ENCODE peak calls at places on chromosome 9, in four cellular contexts. Y, D, T and L are unnamed samples.

GRCh38 chr9:91119679-91120078 is 242.0 kb downstream of the AUH start:
- DNase-seq in Y (no peak), D (no peak), T (no peak), L (no peak)

GRCh38 chr9:89428901-89429890 is 68.7 kb downstream of the SEMA4D start:
- DNase-seq in Y (no peak), D (peak), T (no peak), L (no peak)

GRCh38 chr9:85521331-85522197 is 220.2 kb downstream of the AGTPBP1 start:
- DNase-seq in Y (no peak), D (no peak), T (no peak), L (no peak)

GRCh38 chr9:129656795-129657390 is 8.6 kb upstream of the PRRX2 start:
- DNase-seq in Y (peak), D (no peak), T (no peak), L (no peak)

GRCh38 chr9:68905129-68905528 is 108.8 kb downstream of the PRKACG start:
- DNase-seq in Y (no peak), D (no peak), T (no peak), L (no peak)

GRCh38 chr9:114238919-114239879 is 83.7 kb upstream of the ORM1 start:
- DNase-seq in Y (peak), D (peak), T (no peak), L (peak)

GRCh38 chr9:121685146-121685794 is 33.8 kb downstream of the DAB2IP start:
- DNase-seq in Y (no peak), D (no peak), T (no peak), L (no peak)

GRCh38 chr9:131080589-131080988 is 15.7 kb upstream of the AIF1L start:
- DNase-seq in Y (no peak), D (peak), T (no peak), L (no peak)

GRCh38 chr9:97475079-97475478 is 26.4 kb upstream of the TMOD1 start:
- DNase-seq in Y (no peak), D (no peak), T (no peak), L (no peak)

GRCh38 chr9:78695521-78695920 is 398.6 kb downstream of the PSAT1 start:
- DNase-seq in Y (no peak), D (no peak), T (no peak), L (no peak)

GRCh38 chr9:5437254-5438216 is at the start of gene PLGRKT:
- DNase-seq in Y (peak), D (peak), T (peak), L (peak)

GRCh38 chr9:88927510-88927909 is 63.8 kb upstream of the S1PR3 start:
- DNase-seq in Y (no peak), D (no peak), T (no peak), L (no peak)

GRCh38 chr9:26524225-26524624 is 368.4 kb downstream of the CAAP1 start:
- DNase-seq in Y (no peak), D (no peak), T (no peak), L (no peak)

GRCh38 chr9:115127191-115127817 is 9.3 kb upstream of the TNC start:
- DNase-seq in Y (no peak), D (no peak), T (no peak), L (no peak)

GRCh38 chr9:84121991-84122523 is 141.5 kb downstream of the RMI1 start:
- DNase-seq in Y (no peak), D (no peak), T (no peak), L (peak)

GRCh38 chr9:2613730-2614271 is 7.8 kb upstream of the VLDLR start:
- DNase-seq in Y (no peak), D (no peak), T (no peak), L (no peak)

GRCh38 chr9:37760416-37761165 is 7.0 kb downstream of the TRMT10B start:
- DNase-seq in Y (peak), D (no peak), T (no peak), L (no peak)

GRCh38 chr9:133257398-133258053 is 17.5 kb downstream of the ABO start:
- DNase-seq in Y (no peak), D (peak), T (no peak), L (no peak)

GRCh38 chr9:26665676-26666075 is 226.9 kb downstream of the CAAP1 start:
- DNase-seq in Y (no peak), D (no peak), T (no peak), L (no peak)

GRCh38 chr9:133951265-133951664 is 40.9 kb downstream of the VAV2 start:
- DNase-seq in Y (no peak), D (no peak), T (no peak), L (no peak)

GRCh38 chr9:35658894-35659220 is 765 bp downstream of the CCDC107 start:
- DNase-seq in Y (peak), D (no peak), T (no peak), L (no peak)

GRCh38 chr9:18296702-18297531 is 177.0 kb upstream of the ADAMTSL1 start:
- DNase-seq in Y (no peak), D (no peak), T (no peak), L (peak)

GRCh38 chr9:18437315-18438200 is 36.4 kb upstream of the ADAMTSL1 start:
- DNase-seq in Y (peak), D (no peak), T (no peak), L (peak)

GRCh38 chr9:77433675-77434445 is 214.3 kb downstream of the GNA14 start:
- DNase-seq in Y (peak), D (peak), T (no peak), L (peak)

GRCh38 chr9:108039491-108039890 is 549.9 kb upstream of the KLF4 start:
- DNase-seq in Y (no peak), D (no peak), T (no peak), L (no peak)

GRCh38 chr9:109520475-109521132 is 22.5 kb upstream of the PTPN3 start:
- DNase-seq in Y (peak), D (peak), T (peak), L (peak)

GRCh38 chr9:129052592-129052991 is 16.2 kb downstream of the MIGA2 start:
- DNase-seq in Y (no peak), D (peak), T (no peak), L (no peak)

GRCh38 chr9:89655047-89655989 is 50.5 kb downstream of the GADD45G start:
- DNase-seq in Y (no peak), D (no peak), T (no peak), L (no peak)

GRCh38 chr9:91038483-91039124 is 237.0 kb downstream of the SYK start:
- DNase-seq in Y (no peak), D (no peak), T (no peak), L (no peak)

GRCh38 chr9:99296375-99296951 is 74.4 kb downstream of the SEC61B start:
- DNase-seq in Y (no peak), D (peak), T (no peak), L (peak)

GRCh38 chr9:91483835-91484234 is 60.2 kb upstream of the NFIL3 start:
- DNase-seq in Y (no peak), D (no peak), T (no peak), L (no peak)

GRCh38 chr9:97740848-97741821 is 44.0 kb upstream of the XPA start:
- DNase-seq in Y (no peak), D (peak), T (no peak), L (peak)

GRCh38 chr9:90331826-90332575 is 310.6 kb downstream of the DIRAS2 start:
- DNase-seq in Y (no peak), D (no peak), T (no peak), L (no peak)

GRCh38 chr9:132589148-132590036 is 7.0 kb downstream of the BARHL1 start:
- DNase-seq in Y (no peak), D (no peak), T (no peak), L (peak)

GRCh38 chr9:119868694-119869093 is 499.5 kb upstream of the BRINP1 start:
- DNase-seq in Y (no peak), D (no peak), T (no peak), L (peak)

GRCh38 chr9:2955616-2956015 is 111.7 kb upstream of the PUM3 start:
- DNase-seq in Y (no peak), D (no peak), T (no peak), L (no peak)

GRCh38 chr9:95570150-95570549 is 53.4 kb upstream of the PTCH1 start:
- DNase-seq in Y (no peak), D (no peak), T (no peak), L (no peak)
- H3K4me3 ChIP-seq in Y (no peak), D (no peak), T (no peak), L (no peak)

GRCh38 chr9:116369706-116370105 is 216.1 kb downstream of the PAPPA start:
- DNase-seq in Y (no peak), D (no peak), T (no peak), L (peak)
- TF ChIP-seq MXI1 in Y (no peak), D (no peak), T (no peak), L (no peak)

DNA sequence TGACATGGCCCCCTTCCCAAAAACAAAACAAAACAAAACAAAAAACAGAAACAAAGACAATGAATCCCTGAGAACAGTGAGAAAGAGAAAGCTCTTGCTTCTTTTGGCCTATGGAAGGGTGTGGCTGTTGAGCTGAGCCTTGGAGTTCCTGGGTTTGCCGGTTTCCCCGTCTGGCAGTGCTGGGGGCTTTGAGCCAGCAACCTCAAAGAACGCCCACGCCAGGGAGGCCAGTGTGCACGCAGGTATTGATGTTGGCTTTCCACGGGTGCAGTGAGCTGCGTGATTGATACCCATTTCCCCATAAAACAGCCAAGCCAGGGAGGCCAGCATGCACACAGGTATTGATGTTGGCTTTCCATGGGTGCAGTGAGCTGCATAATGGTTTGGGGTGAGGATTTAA is 8.3 kb upstream of the LCN1 start:
- DNase-seq in Y (no peak), D (no peak), T (no peak), L (no peak)
- TF ChIP-seq JUND in Y (no peak), D (no peak), T (no peak), L (no peak)

DNA sequence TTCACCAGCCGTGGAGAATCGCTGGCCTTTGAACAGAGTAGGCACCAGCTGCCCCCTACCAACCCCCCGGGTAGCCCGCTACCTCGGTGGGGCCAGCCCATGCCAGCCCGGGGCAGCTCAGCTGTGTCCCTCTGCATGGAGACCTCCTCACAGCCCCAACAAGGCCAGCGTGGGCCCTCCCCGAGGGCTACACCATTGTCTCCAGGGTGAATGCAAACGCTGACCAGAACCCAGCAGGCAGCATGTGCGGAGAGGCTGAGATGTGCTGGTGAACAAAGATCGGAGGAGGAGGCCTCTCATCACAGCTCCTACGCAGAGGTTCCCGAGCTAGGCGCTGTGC is 51.9 kb downstream of the LMX1B start:
- DNase-seq in Y (no peak), D (no peak), T (no peak), L (no peak)
- H3K4me3 ChIP-seq in Y (no peak), D (no peak), T (no peak), L (no peak)